ENCODE peak calls at places on chromosomes 16 and 17, in nine cellular contexts. One of them, this sample, is unnamed.

GRCh38 chr17:4142107-4142900 is 526 bp downstream of the ZZEF1 start:
- DNase-seq in HFF-Myc: no peak
- DNase-seq in H9: no peak
- DNase-seq in tibial artery: peak
- DNase-seq in endodermal cell: peak
- DNase-seq in pancreas: peak
- DNase-seq in omental fat pad: no peak
- DNase-seq in BJ: no peak
- DNase-seq in Caco-2: no peak
- DNase-seq in this sample: peak

GRCh38 chr17:59372138-59372751 is 40.8 kb downstream of the YPEL2 start:
- DNase-seq in H9: no peak
- DNase-seq in endodermal cell: no peak
- DNase-seq in BJ: peak
- DNase-seq in HFF-Myc: peak
- DNase-seq in pancreas: peak
- DNase-seq in tibial artery: peak
- DNase-seq in omental fat pad: no peak
- DNase-seq in Caco-2: no peak
- DNase-seq in this sample: no peak

GRCh38 chr16:79598341-79599181 is 2.0 kb downstream of the MAF start:
- DNase-seq in tibial artery: peak
- DNase-seq in omental fat pad: no peak
- DNase-seq in Caco-2: peak
- DNase-seq in pancreas: peak
- DNase-seq in BJ: no peak
- DNase-seq in endodermal cell: peak
- DNase-seq in HFF-Myc: no peak
- DNase-seq in H9: peak
- DNase-seq in this sample: peak

GRCh38 chr16:9260665-9261064 is 169.2 kb downstream of the HAPSTR1 start:
- DNase-seq in tibial artery: no peak
- DNase-seq in pancreas: peak
- DNase-seq in HFF-Myc: no peak
- DNase-seq in omental fat pad: no peak
- DNase-seq in endodermal cell: no peak
- DNase-seq in Caco-2: no peak
- DNase-seq in BJ: no peak
- DNase-seq in H9: no peak
- DNase-seq in this sample: no peak

GRCh38 chr16:13083687-13084086 is 182.3 kb downstream of the SHISA9 start:
- DNase-seq in pancreas: peak
- DNase-seq in H9: no peak
- DNase-seq in endodermal cell: peak
- DNase-seq in BJ: no peak
- DNase-seq in Caco-2: no peak
- DNase-seq in HFF-Myc: no peak
- DNase-seq in tibial artery: no peak
- DNase-seq in omental fat pad: no peak
- DNase-seq in this sample: no peak

GRCh38 chr17:50184611-50185398 is 16.6 kb downstream of the COL1A1 start:
- DNase-seq in tibial artery: peak
- DNase-seq in endodermal cell: no peak
- DNase-seq in omental fat pad: no peak
- DNase-seq in Caco-2: no peak
- DNase-seq in BJ: no peak
- DNase-seq in H9: no peak
- DNase-seq in HFF-Myc: no peak
- DNase-seq in pancreas: no peak
- DNase-seq in this sample: no peak

GRCh38 chr16:11669380-11670146 is 1.3 kb downstream of the SNN start:
- DNase-seq in pancreas: peak
- DNase-seq in H9: no peak
- DNase-seq in BJ: no peak
- DNase-seq in HFF-Myc: no peak
- DNase-seq in Caco-2: no peak
- DNase-seq in endodermal cell: peak
- DNase-seq in tibial artery: peak
- DNase-seq in omental fat pad: no peak
- DNase-seq in this sample: no peak

GRCh38 chr17:48024149-48025039 is 13.2 kb downstream of the COPZ2 start:
- DNase-seq in Caco-2: peak
- DNase-seq in omental fat pad: no peak
- DNase-seq in pancreas: peak
- DNase-seq in endodermal cell: peak
- DNase-seq in BJ: no peak
- DNase-seq in H9: peak
- DNase-seq in HFF-Myc: no peak
- DNase-seq in tibial artery: peak
- DNase-seq in this sample: peak

GRCh38 chr16:1773703-1774455 is 945 bp upstream of the MRPS34 start:
- DNase-seq in Caco-2: no peak
- DNase-seq in BJ: no peak
- DNase-seq in pancreas: no peak
- DNase-seq in omental fat pad: no peak
- DNase-seq in HFF-Myc: no peak
- DNase-seq in endodermal cell: no peak
- DNase-seq in tibial artery: no peak
- DNase-seq in H9: no peak
- DNase-seq in this sample: no peak

GRCh38 chr16:71426069-71426879 is 15.6 kb downstream of the TLE7 start:
- DNase-seq in BJ: no peak
- DNase-seq in pancreas: peak
- DNase-seq in H9: peak
- DNase-seq in HFF-Myc: peak
- DNase-seq in endodermal cell: peak
- DNase-seq in omental fat pad: no peak
- DNase-seq in tibial artery: no peak
- DNase-seq in Caco-2: no peak
- DNase-seq in this sample: peak

GRCh38 chr16:50291719-50292565 is 25.6 kb downstream of the ADCY7 start:
- DNase-seq in HFF-Myc: no peak
- DNase-seq in Caco-2: no peak
- DNase-seq in pancreas: no peak
- DNase-seq in omental fat pad: no peak
- DNase-seq in BJ: no peak
- DNase-seq in H9: no peak
- DNase-seq in tibial artery: no peak
- DNase-seq in endodermal cell: no peak
- DNase-seq in this sample: no peak

GRCh38 chr16:50293041-50293783 is 26.9 kb downstream of the ADCY7 start:
- DNase-seq in omental fat pad: no peak
- DNase-seq in pancreas: no peak
- DNase-seq in tibial artery: no peak
- DNase-seq in HFF-Myc: no peak
- DNase-seq in Caco-2: no peak
- DNase-seq in BJ: no peak
- DNase-seq in H9: no peak
- DNase-seq in endodermal cell: no peak
- DNase-seq in this sample: no peak

GRCh38 chr16:50293994-50294855 is 27.9 kb downstream of the ADCY7 start:
- DNase-seq in HFF-Myc: no peak
- DNase-seq in pancreas: no peak
- DNase-seq in Caco-2: no peak
- DNase-seq in omental fat pad: no peak
- DNase-seq in BJ: no peak
- DNase-seq in H9: no peak
- DNase-seq in tibial artery: no peak
- DNase-seq in endodermal cell: no peak
- DNase-seq in this sample: no peak

GRCh38 chr16:50290856-50291255 is 24.5 kb downstream of the ADCY7 start:
- DNase-seq in pancreas: no peak
- DNase-seq in HFF-Myc: no peak
- DNase-seq in omental fat pad: no peak
- DNase-seq in endodermal cell: no peak
- DNase-seq in Caco-2: no peak
- DNase-seq in BJ: no peak
- DNase-seq in H9: no peak
- DNase-seq in tibial artery: no peak
- DNase-seq in this sample: no peak

DNA sequence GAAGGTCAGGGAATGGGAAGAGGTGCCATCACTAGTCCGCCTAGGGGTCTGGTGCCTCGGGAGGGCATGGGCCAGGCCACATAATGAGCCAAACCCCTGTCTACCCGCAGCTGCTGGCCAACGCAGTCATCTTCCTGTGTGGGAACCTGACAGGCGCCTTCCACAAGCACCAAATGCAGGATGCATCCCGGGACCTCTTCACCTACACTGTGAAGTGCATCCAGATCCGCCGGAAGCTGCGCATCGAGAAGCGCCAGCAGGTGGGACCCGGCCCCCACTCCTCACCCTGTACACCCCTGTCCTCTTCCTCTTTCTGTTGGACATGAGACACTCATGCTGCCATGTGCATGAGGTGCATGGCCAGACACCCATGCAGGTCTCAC is 26.2 kb downstream of the ADCY7 start:
- DNase-seq in tibial artery: no peak
- DNase-seq in H9: no peak
- DNase-seq in Caco-2: no peak
- DNase-seq in pancreas: no peak
- DNase-seq in BJ: no peak
- DNase-seq in omental fat pad: no peak
- DNase-seq in endodermal cell: no peak
- DNase-seq in HFF-Myc: no peak
- DNase-seq in this sample: no peak
- TF ChIP-seq CTCF in tibial artery: no peak
- TF ChIP-seq CTCF in H9: no peak
- TF ChIP-seq CTCF in Caco-2: no peak
- TF ChIP-seq CTCF in pancreas: no peak
- TF ChIP-seq CTCF in BJ: no peak
- TF ChIP-seq CTCF in omental fat pad: no peak
- TF ChIP-seq CTCF in endodermal cell: no peak
- TF ChIP-seq CTCF in HFF-Myc: no peak
- TF ChIP-seq CTCF in this sample: no peak

GRCh38 chr17:78172284-78173024 is 4.1 kb downstream of the SYNGR2 start:
- DNase-seq in H9: no peak
- DNase-seq in endodermal cell: peak
- DNase-seq in HFF-Myc: no peak
- DNase-seq in Caco-2: no peak
- DNase-seq in omental fat pad: no peak
- DNase-seq in pancreas: no peak
- DNase-seq in BJ: no peak
- DNase-seq in tibial artery: peak
- DNase-seq in this sample: no peak

GRCh38 chr17:78173025-78173715 is 4.8 kb downstream of the SYNGR2 start:
- DNase-seq in HFF-Myc: no peak
- DNase-seq in endodermal cell: no peak
- DNase-seq in H9: no peak
- DNase-seq in omental fat pad: no peak
- DNase-seq in BJ: no peak
- DNase-seq in Caco-2: no peak
- DNase-seq in pancreas: no peak
- DNase-seq in tibial artery: no peak
- DNase-seq in this sample: no peak

GRCh38 chr17:78175643-78175981 is 7.2 kb downstream of the SYNGR2 start:
- DNase-seq in pancreas: no peak
- DNase-seq in BJ: no peak
- DNase-seq in H9: no peak
- DNase-seq in Caco-2: no peak
- DNase-seq in omental fat pad: no peak
- DNase-seq in tibial artery: no peak
- DNase-seq in endodermal cell: no peak
- DNase-seq in HFF-Myc: no peak
- DNase-seq in this sample: no peak

GRCh38 chr17:78174870-78175642 is 6.7 kb downstream of the SYNGR2 start:
- DNase-seq in HFF-Myc: no peak
- DNase-seq in pancreas: peak
- DNase-seq in BJ: no peak
- DNase-seq in endodermal cell: peak
- DNase-seq in H9: peak
- DNase-seq in Caco-2: no peak
- DNase-seq in tibial artery: no peak
- DNase-seq in omental fat pad: no peak
- DNase-seq in this sample: no peak

GRCh38 chr17:78174332-78174869 is 6.0 kb downstream of the SYNGR2 start:
- DNase-seq in HFF-Myc: no peak
- DNase-seq in BJ: no peak
- DNase-seq in pancreas: peak
- DNase-seq in omental fat pad: peak
- DNase-seq in endodermal cell: no peak
- DNase-seq in Caco-2: no peak
- DNase-seq in H9: no peak
- DNase-seq in tibial artery: peak
- DNase-seq in this sample: no peak
- TF ChIP-seq CTCF in HFF-Myc: no peak
- TF ChIP-seq CTCF in BJ: no peak
- TF ChIP-seq CTCF in pancreas: peak
- TF ChIP-seq CTCF in omental fat pad: peak
- TF ChIP-seq CTCF in endodermal cell: no peak
- TF ChIP-seq CTCF in Caco-2: no peak
- TF ChIP-seq CTCF in H9: no peak
- TF ChIP-seq CTCF in tibial artery: peak
- TF ChIP-seq CTCF in this sample: no peak

GRCh38 chr17:72657467-72658317 is 434.8 kb downstream of the SLC39A11 start:
- DNase-seq in H9: no peak
- DNase-seq in pancreas: no peak
- DNase-seq in BJ: no peak
- DNase-seq in endodermal cell: peak
- DNase-seq in tibial artery: no peak
- DNase-seq in Caco-2: no peak
- DNase-seq in HFF-Myc: no peak
- DNase-seq in omental fat pad: no peak
- DNase-seq in this sample: no peak
- TF ChIP-seq CTCF in H9: peak
- TF ChIP-seq CTCF in pancreas: no peak
- TF ChIP-seq CTCF in BJ: peak
- TF ChIP-seq CTCF in endodermal cell: peak
- TF ChIP-seq CTCF in tibial artery: no peak
- TF ChIP-seq CTCF in Caco-2: peak
- TF ChIP-seq CTCF in HFF-Myc: no peak
- TF ChIP-seq CTCF in omental fat pad: no peak
- TF ChIP-seq CTCF in this sample: no peak

GRCh38 chr16:86464044-86464443 is 46.3 kb upstream of the FOXF1 start:
- DNase-seq in BJ: no peak
- DNase-seq in HFF-Myc: no peak
- DNase-seq in Caco-2: no peak
- DNase-seq in H9: no peak
- DNase-seq in pancreas: no peak
- DNase-seq in endodermal cell: no peak
- DNase-seq in tibial artery: no peak
- DNase-seq in omental fat pad: no peak
- DNase-seq in this sample: no peak

GRCh38 chr16:86467490-86467889 is 42.8 kb upstream of the FOXF1 start:
- DNase-seq in BJ: no peak
- DNase-seq in Caco-2: no peak
- DNase-seq in pancreas: no peak
- DNase-seq in tibial artery: no peak
- DNase-seq in omental fat pad: no peak
- DNase-seq in H9: no peak
- DNase-seq in HFF-Myc: no peak
- DNase-seq in endodermal cell: no peak
- DNase-seq in this sample: no peak

GRCh38 chr16:86465434-86465833 is 44.9 kb upstream of the FOXF1 start:
- DNase-seq in Caco-2: no peak
- DNase-seq in H9: no peak
- DNase-seq in HFF-Myc: no peak
- DNase-seq in BJ: no peak
- DNase-seq in pancreas: no peak
- DNase-seq in omental fat pad: no peak
- DNase-seq in endodermal cell: no peak
- DNase-seq in tibial artery: no peak
- DNase-seq in this sample: no peak

GRCh38 chr16:86470964-86471363 is 39.4 kb upstream of the FOXF1 start:
- DNase-seq in H9: no peak
- DNase-seq in omental fat pad: no peak
- DNase-seq in tibial artery: no peak
- DNase-seq in BJ: no peak
- DNase-seq in HFF-Myc: no peak
- DNase-seq in pancreas: no peak
- DNase-seq in endodermal cell: no peak
- DNase-seq in Caco-2: no peak
- DNase-seq in this sample: no peak

GRCh38 chr16:86466695-86467406 is 43.5 kb upstream of the FOXF1 start:
- DNase-seq in omental fat pad: no peak
- DNase-seq in H9: no peak
- DNase-seq in BJ: no peak
- DNase-seq in pancreas: no peak
- DNase-seq in Caco-2: no peak
- DNase-seq in tibial artery: no peak
- DNase-seq in endodermal cell: no peak
- DNase-seq in HFF-Myc: no peak
- DNase-seq in this sample: no peak
- TF ChIP-seq CTCF in omental fat pad: no peak
- TF ChIP-seq CTCF in H9: no peak
- TF ChIP-seq CTCF in BJ: no peak
- TF ChIP-seq CTCF in pancreas: no peak
- TF ChIP-seq CTCF in Caco-2: no peak
- TF ChIP-seq CTCF in tibial artery: no peak
- TF ChIP-seq CTCF in endodermal cell: no peak
- TF ChIP-seq CTCF in HFF-Myc: no peak
- TF ChIP-seq CTCF in this sample: no peak